ENCODE peak calls at places on chromosomes 5 and 9, in six cellular contexts. One of them, this sample, is unnamed.

GRCh38 chr9:79020266-79020665 is 551.5 kb upstream of the TLE4 start:
- DNase-seq in uterus: no peak
- DNase-seq in cardiac muscle cell: no peak
- DNase-seq in upper lobe of left lung: no peak
- DNase-seq in fibroblast of lung: peak
- DNase-seq in BJ: no peak
- DNase-seq in this sample: no peak

GRCh38 chr5:102794047-102794446 is 38.9 kb downstream of the PAM start:
- DNase-seq in BJ: no peak
- DNase-seq in upper lobe of left lung: no peak
- DNase-seq in cardiac muscle cell: no peak
- DNase-seq in fibroblast of lung: no peak
- DNase-seq in uterus: no peak
- DNase-seq in this sample: no peak

GRCh38 chr9:88537743-88538055 is 2.7 kb downstream of the NXNL2 start:
- DNase-seq in BJ: peak
- DNase-seq in uterus: peak
- DNase-seq in upper lobe of left lung: no peak
- DNase-seq in cardiac muscle cell: no peak
- DNase-seq in fibroblast of lung: peak
- DNase-seq in this sample: no peak

GRCh38 chr9:133701981-133702797 is 36.0 kb downstream of the SARDH start:
- DNase-seq in fibroblast of lung: peak
- DNase-seq in cardiac muscle cell: no peak
- DNase-seq in uterus: peak
- DNase-seq in BJ: no peak
- DNase-seq in upper lobe of left lung: peak
- DNase-seq in this sample: no peak

GRCh38 chr9:132997591-132997990 is 19.1 kb downstream of the GFI1B start:
- DNase-seq in cardiac muscle cell: no peak
- DNase-seq in fibroblast of lung: peak
- DNase-seq in uterus: no peak
- DNase-seq in BJ: no peak
- DNase-seq in upper lobe of left lung: no peak
- DNase-seq in this sample: no peak

GRCh38 chr5:169158764-169159163 is 142.2 kb downstream of the SLIT3 start:
- DNase-seq in BJ: no peak
- DNase-seq in cardiac muscle cell: no peak
- DNase-seq in upper lobe of left lung: no peak
- DNase-seq in fibroblast of lung: no peak
- DNase-seq in uterus: no peak
- DNase-seq in this sample: no peak

GRCh38 chr9:80041821-80042220 is 470.1 kb downstream of the TLE4 start:
- DNase-seq in BJ: no peak
- DNase-seq in uterus: no peak
- DNase-seq in fibroblast of lung: no peak
- DNase-seq in cardiac muscle cell: no peak
- DNase-seq in upper lobe of left lung: no peak
- DNase-seq in this sample: no peak

GRCh38 chr9:132894343-132894742 is 15.6 kb downstream of the SPACA9 start:
- DNase-seq in uterus: no peak
- DNase-seq in upper lobe of left lung: no peak
- DNase-seq in cardiac muscle cell: no peak
- DNase-seq in fibroblast of lung: no peak
- DNase-seq in BJ: no peak
- DNase-seq in this sample: no peak

GRCh38 chr5:9782806-9783560 is 152.8 kb upstream of the TAS2R1 start:
- DNase-seq in BJ: peak
- DNase-seq in fibroblast of lung: no peak
- DNase-seq in cardiac muscle cell: peak
- DNase-seq in uterus: no peak
- DNase-seq in upper lobe of left lung: no peak
- DNase-seq in this sample: no peak

GRCh38 chr9:20028849-20029231 is 240.0 kb upstream of the SLC24A2 start:
- DNase-seq in cardiac muscle cell: no peak
- DNase-seq in BJ: no peak
- DNase-seq in fibroblast of lung: peak
- DNase-seq in upper lobe of left lung: no peak
- DNase-seq in uterus: no peak
- DNase-seq in this sample: no peak

GRCh38 chr5:1367149-1367548 is 22.2 kb upstream of the CLPTM1L start:
- DNase-seq in uterus: no peak
- DNase-seq in BJ: no peak
- DNase-seq in upper lobe of left lung: no peak
- DNase-seq in fibroblast of lung: no peak
- DNase-seq in cardiac muscle cell: no peak
- DNase-seq in this sample: no peak

GRCh38 chr9:92983984-92984589 is 36.8 kb downstream of the FGD3 start:
- DNase-seq in uterus: no peak
- DNase-seq in cardiac muscle cell: no peak
- DNase-seq in upper lobe of left lung: no peak
- DNase-seq in fibroblast of lung: no peak
- DNase-seq in BJ: no peak
- DNase-seq in this sample: no peak

GRCh38 chr5:6551287-6551954 is 81.4 kb downstream of the NSUN2 start:
- DNase-seq in BJ: no peak
- DNase-seq in upper lobe of left lung: no peak
- DNase-seq in uterus: no peak
- DNase-seq in fibroblast of lung: peak
- DNase-seq in cardiac muscle cell: no peak
- DNase-seq in this sample: no peak

GRCh38 chr5:141740885-141741284 is 58.9 kb upstream of the ARAP3 start:
- DNase-seq in BJ: no peak
- DNase-seq in upper lobe of left lung: no peak
- DNase-seq in fibroblast of lung: no peak
- DNase-seq in cardiac muscle cell: no peak
- DNase-seq in uterus: no peak
- DNase-seq in this sample: no peak

GRCh38 chr9:98132158-98132557 is 13.1 kb upstream of the TRIM14 start:
- DNase-seq in upper lobe of left lung: no peak
- DNase-seq in BJ: no peak
- DNase-seq in uterus: no peak
- DNase-seq in cardiac muscle cell: no peak
- DNase-seq in fibroblast of lung: no peak
- DNase-seq in this sample: no peak

GRCh38 chr5:178526796-178527457 is 63.3 kb downstream of the COL23A1 start:
- DNase-seq in upper lobe of left lung: no peak
- DNase-seq in cardiac muscle cell: no peak
- DNase-seq in BJ: no peak
- DNase-seq in uterus: no peak
- DNase-seq in fibroblast of lung: no peak
- DNase-seq in this sample: no peak

GRCh38 chr5:200985-201384 is 9.7 kb downstream of the LRRC14B start:
- DNase-seq in upper lobe of left lung: no peak
- DNase-seq in BJ: no peak
- DNase-seq in fibroblast of lung: no peak
- DNase-seq in uterus: no peak
- DNase-seq in cardiac muscle cell: no peak
- DNase-seq in this sample: no peak

GRCh38 chr9:31304576-31304975 is 1079.9 kb upstream of the ACO1 start:
- DNase-seq in uterus: no peak
- DNase-seq in upper lobe of left lung: no peak
- DNase-seq in fibroblast of lung: peak
- DNase-seq in cardiac muscle cell: no peak
- DNase-seq in BJ: peak
- DNase-seq in this sample: no peak

GRCh38 chr5:173287086-173287485 is 41.1 kb downstream of the STC2 start:
- DNase-seq in cardiac muscle cell: no peak
- DNase-seq in fibroblast of lung: no peak
- DNase-seq in upper lobe of left lung: no peak
- DNase-seq in BJ: no peak
- DNase-seq in uterus: no peak
- DNase-seq in this sample: no peak

GRCh38 chr9:89515416-89515815 is 17.5 kb upstream of the SEMA4D start:
- DNase-seq in upper lobe of left lung: no peak
- DNase-seq in fibroblast of lung: no peak
- DNase-seq in cardiac muscle cell: no peak
- DNase-seq in uterus: no peak
- DNase-seq in BJ: no peak
- DNase-seq in this sample: no peak

GRCh38 chr9:2857564-2858198 is 13.8 kb upstream of the PUM3 start:
- DNase-seq in fibroblast of lung: peak
- DNase-seq in cardiac muscle cell: peak
- DNase-seq in uterus: peak
- DNase-seq in upper lobe of left lung: no peak
- DNase-seq in BJ: no peak
- DNase-seq in this sample: peak

GRCh38 chr5:150270546-150271295 is 18.9 kb downstream of the CAMK2A start:
- DNase-seq in cardiac muscle cell: no peak
- DNase-seq in BJ: no peak
- DNase-seq in uterus: no peak
- DNase-seq in upper lobe of left lung: no peak
- DNase-seq in fibroblast of lung: no peak
- DNase-seq in this sample: no peak

GRCh38 chr5:117299940-117300339 is 725.3 kb upstream of the SEMA6A start:
- DNase-seq in fibroblast of lung: no peak
- DNase-seq in BJ: no peak
- DNase-seq in uterus: no peak
- DNase-seq in upper lobe of left lung: no peak
- DNase-seq in cardiac muscle cell: peak
- DNase-seq in this sample: no peak

GRCh38 chr5:157502143-157502647 is 42.2 kb downstream of the NIPAL4 start:
- DNase-seq in cardiac muscle cell: no peak
- DNase-seq in fibroblast of lung: peak
- DNase-seq in BJ: no peak
- DNase-seq in upper lobe of left lung: no peak
- DNase-seq in uterus: no peak
- DNase-seq in this sample: no peak

GRCh38 chr5:169805527-169805934 is 168.5 kb downstream of the DOCK2 start:
- DNase-seq in BJ: no peak
- DNase-seq in fibroblast of lung: peak
- DNase-seq in upper lobe of left lung: no peak
- DNase-seq in uterus: no peak
- DNase-seq in cardiac muscle cell: no peak
- DNase-seq in this sample: no peak

GRCh38 chr5:168174376-168174775 is 117.1 kb upstream of the WWC1 start:
- DNase-seq in upper lobe of left lung: no peak
- DNase-seq in uterus: no peak
- DNase-seq in cardiac muscle cell: no peak
- DNase-seq in BJ: no peak
- DNase-seq in fibroblast of lung: peak
- DNase-seq in this sample: no peak

GRCh38 chr5:171445910-171446516 is 26.6 kb downstream of the FGF18 start:
- DNase-seq in fibroblast of lung: peak
- DNase-seq in BJ: no peak
- DNase-seq in uterus: peak
- DNase-seq in cardiac muscle cell: no peak
- DNase-seq in upper lobe of left lung: no peak
- DNase-seq in this sample: no peak

GRCh38 chr5:126808619-126809018 is 31.7 kb downstream of the LMNB1 start:
- DNase-seq in upper lobe of left lung: no peak
- DNase-seq in fibroblast of lung: peak
- DNase-seq in uterus: no peak
- DNase-seq in BJ: no peak
- DNase-seq in cardiac muscle cell: peak
- DNase-seq in this sample: no peak
- TF ChIP-seq CTCF in upper lobe of left lung: peak
- TF ChIP-seq CTCF in fibroblast of lung: peak
- TF ChIP-seq CTCF in uterus: peak
- TF ChIP-seq CTCF in BJ: peak
- TF ChIP-seq CTCF in cardiac muscle cell: peak
- TF ChIP-seq CTCF in this sample: peak

DNA sequence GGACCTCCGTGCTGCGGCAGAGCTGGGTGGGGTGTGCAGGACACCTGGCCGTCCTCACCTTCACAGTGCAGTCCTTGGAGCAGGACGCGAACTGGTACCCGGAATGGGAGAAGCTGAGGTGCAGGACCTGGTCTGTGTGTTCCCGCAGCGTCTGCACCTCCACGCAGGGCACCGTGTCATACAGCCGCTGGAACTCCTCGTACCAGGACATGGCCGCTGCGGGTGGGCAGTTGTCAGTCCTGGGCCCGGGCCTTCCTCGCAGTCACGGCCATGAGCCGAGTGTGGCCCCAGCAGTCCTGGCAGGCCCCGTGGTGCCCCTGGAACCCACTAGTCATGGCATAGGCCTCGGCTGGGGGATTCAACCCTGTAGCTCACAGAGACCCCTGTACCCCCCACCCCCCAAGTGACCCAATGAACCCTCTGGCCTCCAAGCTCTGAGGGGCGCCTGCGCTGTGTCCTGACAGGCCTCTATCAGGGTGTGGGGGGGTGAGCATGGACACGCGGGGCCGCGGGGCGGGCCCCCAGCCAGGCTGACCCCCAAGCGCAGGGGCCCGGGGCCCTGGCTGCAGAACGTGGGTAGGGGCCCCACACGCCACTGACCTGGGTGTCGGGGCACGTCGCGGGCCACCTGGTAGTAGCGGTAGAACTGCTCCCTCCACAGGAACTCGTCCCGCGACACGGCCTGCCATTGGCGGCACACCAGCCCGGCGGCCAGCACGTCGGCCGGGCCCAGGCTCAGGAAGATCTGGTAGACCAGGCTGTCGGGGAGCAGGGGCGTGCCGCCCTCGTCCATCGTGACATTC is 1.0 kb downstream of the FBXW5 start:
- DNase-seq in upper lobe of left lung: peak
- DNase-seq in uterus: no peak
- DNase-seq in cardiac muscle cell: peak
- DNase-seq in fibroblast of lung: peak
- DNase-seq in BJ: no peak
- DNase-seq in this sample: no peak
- TF ChIP-seq CTCF in upper lobe of left lung: no peak
- TF ChIP-seq CTCF in uterus: no peak
- TF ChIP-seq CTCF in cardiac muscle cell: no peak
- TF ChIP-seq CTCF in fibroblast of lung: no peak
- TF ChIP-seq CTCF in BJ: no peak
- TF ChIP-seq CTCF in this sample: no peak

DNA sequence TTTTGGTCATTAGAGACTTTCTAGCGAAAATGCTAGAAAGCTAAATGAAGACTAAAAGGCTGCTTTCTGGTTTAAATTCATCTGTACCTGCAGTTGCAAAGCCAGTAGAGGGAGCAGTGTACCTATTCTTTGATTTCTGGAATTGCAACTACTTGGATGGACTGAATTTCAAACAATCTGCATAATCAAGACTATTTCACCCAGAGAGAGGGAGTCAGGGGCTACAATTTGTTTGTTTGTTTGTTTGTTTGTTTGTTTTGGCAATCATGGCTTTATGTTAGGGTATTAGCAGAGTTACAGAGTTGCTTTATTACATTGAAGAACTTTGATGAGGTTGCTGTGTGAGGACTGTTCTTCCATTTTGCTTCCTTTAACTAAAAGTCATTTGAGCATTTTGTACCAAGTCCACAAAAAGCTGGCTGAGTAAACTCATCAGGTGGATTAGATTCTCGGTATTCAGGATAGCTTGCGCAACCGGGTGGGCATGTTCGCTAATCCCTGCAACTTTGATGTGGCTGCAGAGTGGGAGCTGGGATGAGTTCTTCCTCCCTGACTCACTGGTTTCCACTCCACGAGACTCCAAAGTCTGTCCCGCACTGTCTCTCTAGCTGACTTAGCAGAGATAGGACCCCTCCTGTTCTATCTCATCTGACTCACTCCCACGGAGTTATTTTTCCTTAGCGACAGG is 80.0 kb upstream of the TUT7 start:
- DNase-seq in BJ: no peak
- DNase-seq in upper lobe of left lung: no peak
- DNase-seq in uterus: peak
- DNase-seq in cardiac muscle cell: peak
- DNase-seq in fibroblast of lung: peak
- DNase-seq in this sample: no peak
- TF ChIP-seq CTCF in BJ: peak
- TF ChIP-seq CTCF in upper lobe of left lung: peak
- TF ChIP-seq CTCF in uterus: peak
- TF ChIP-seq CTCF in cardiac muscle cell: peak
- TF ChIP-seq CTCF in fibroblast of lung: peak
- TF ChIP-seq CTCF in this sample: peak

GRCh38 chr9:122498883-122499288 is 11.7 kb upstream of the OR1J2 start:
- DNase-seq in cardiac muscle cell: no peak
- DNase-seq in fibroblast of lung: peak
- DNase-seq in BJ: peak
- DNase-seq in upper lobe of left lung: no peak
- DNase-seq in uterus: no peak
- DNase-seq in this sample: no peak
- TF ChIP-seq CTCF in cardiac muscle cell: peak
- TF ChIP-seq CTCF in fibroblast of lung: peak
- TF ChIP-seq CTCF in BJ: peak
- TF ChIP-seq CTCF in upper lobe of left lung: peak
- TF ChIP-seq CTCF in uterus: no peak
- TF ChIP-seq CTCF in this sample: peak

This sample was measured in type B pancreatic cell.